ENCODE peak calls at places on chromosomes 6 and 20, in eight cellular contexts. G is activated naive CD8-positive, alpha-beta T cell treated with anti-CD3 and anti-CD28 coated beads, Interleukin-2, amount 50 U/mL, for 24 hours; T is effector memory CD4-positive, alpha-beta T cell; P is stromal cell of bone marrow; S is psoas muscle; B is GM06990; C is pulmonary artery endothelial cell; Z is T-helper 2 cell. L is an unnamed sample.

GRCh38 chr6:169445227-169445626 is 191.6 kb upstream of the THBS2 start:
- DNase-seq in G (no peak), T (no peak), P (no peak), S (no peak), B (no peak), C (no peak), Z (no peak), L (no peak)

GRCh38 chr6:44454198-44454597 is 66.7 kb downstream of the CDC5L start:
- DNase-seq in G (no peak), T (no peak), P (no peak), S (no peak), B (no peak), C (no peak), Z (no peak), L (no peak)

GRCh38 chr6:125759184-125759902 is 9.9 kb downstream of the HEY2 start:
- DNase-seq in G (peak; percentile 23), T (no peak), P (no peak), S (no peak), B (peak; percentile 7), C (no peak), Z (no peak), L (no peak)

GRCh38 chr6:118939683-118940082 is 4.7 kb upstream of the MCM9 start:
- DNase-seq in G (no peak), T (no peak), P (no peak), S (no peak), B (no peak), C (no peak), Z (no peak), L (no peak)

GRCh38 chr6:158313989-158314388 is 1.7 kb downstream of the TULP4 start:
- DNase-seq in G (no peak), T (no peak), P (no peak), S (no peak), B (peak; percentile 45), C (no peak), Z (no peak), L (no peak)

GRCh38 chr20:19974621-19975435 is 42.3 kb upstream of the NAA20 start:
- DNase-seq in G (no peak), T (no peak), P (peak; percentile 84), S (peak; percentile 95), B (no peak), C (no peak), Z (no peak), L (no peak)

GRCh38 chr20:59016795-59017492 is 2.3 kb upstream of the TUBB1 start:
- DNase-seq in G (no peak), T (no peak), P (no peak), S (no peak), B (no peak), C (no peak), Z (no peak), L (no peak)

GRCh38 chr20:45963059-45964011 is 8.7 kb downstream of the ZNF335 start:
- DNase-seq in G (no peak), T (no peak), P (no peak), S (peak; percentile 48), B (no peak), C (no peak), Z (no peak), L (no peak)

GRCh38 chr6:160507420-160507819 is 156.7 kb downstream of the LPA start:
- DNase-seq in G (no peak), T (no peak), P (no peak), S (no peak), B (no peak), C (no peak), Z (no peak), L (no peak)

GRCh38 chr20:50379049-50379990 is 130.9 kb upstream of the PTPN1 start:
- DNase-seq in G (no peak), T (no peak), P (peak; percentile 74), S (peak; percentile 98), B (no peak), C (peak; percentile 22), Z (no peak), L (no peak)

GRCh38 chr6:8993111-8993510 is 557.8 kb upstream of the SLC35B3 start:
- DNase-seq in G (no peak), T (no peak), P (no peak), S (no peak), B (no peak), C (no peak), Z (no peak), L (no peak)

GRCh38 chr20:52959125-52959524 is 13.0 kb upstream of the TSHZ2 start:
- DNase-seq in G (no peak), T (no peak), P (no peak), S (no peak), B (no peak), C (no peak), Z (no peak), L (no peak)

GRCh38 chr6:34888874-34889555 is at the start of gene ANKS1A:
- DNase-seq in G (peak; percentile 94), T (peak; percentile 87), P (peak; percentile 24), S (peak; percentile 90), B (peak; percentile 88), C (no peak), Z (peak; percentile 88), L (peak; percentile 86)

GRCh38 chr6:84428300-84428907 is 201.0 kb upstream of the CEP162 start:
- DNase-seq in G (peak; percentile 11), T (no peak), P (peak; percentile 45), S (peak; percentile 58), B (no peak), C (peak; percentile 26), Z (no peak), L (no peak)

GRCh38 chr6:125807293-125807692 is 16.5 kb downstream of the NCOA7 start:
- DNase-seq in G (no peak), T (no peak), P (no peak), S (no peak), B (no peak), C (no peak), Z (no peak), L (no peak)

GRCh38 chr20:3378138-3378537 is 29.3 kb downstream of the DNAAF9 start:
- DNase-seq in G (no peak), T (no peak), P (no peak), S (no peak), B (no peak), C (peak; percentile 41), Z (no peak), L (no peak)

GRCh38 chr20:46312075-46312944 is 4.0 kb upstream of the CDH22 start:
- DNase-seq in G (peak; percentile 18), T (no peak), P (no peak), S (no peak), B (no peak), C (no peak), Z (no peak), L (no peak)

GRCh38 chr20:5039255-5039657 is 37.9 kb upstream of the SLC23A2 start:
- DNase-seq in G (peak; percentile 26), T (peak; percentile 7), P (no peak), S (no peak), B (peak; percentile 16), C (no peak), Z (peak; percentile 66), L (peak; percentile 16)

GRCh38 chr20:62210496-62210855 is 9.6 kb downstream of the HRH3 start:
- DNase-seq in G (no peak), T (no peak), P (no peak), S (no peak), B (no peak), C (no peak), Z (no peak), L (no peak)

GRCh38 chr20:19690462-19690861 is 67.6 kb upstream of the RIN2 start:
- DNase-seq in G (no peak), T (no peak), P (no peak), S (no peak), B (no peak), C (no peak), Z (no peak), L (no peak)